ENCODE peak calls at places on chromosomes 7 and 10, in eight cellular contexts. K, R, V, N, W, U, T and D are unnamed samples.

GRCh38 chr7:140656548-140657515 is 15.9 kb upstream of the ADCK2 start:
- DNase-seq in K (no peak), R (peak), V (no peak), N (no peak), W (no peak), U (peak), T (peak), D (no peak)

GRCh38 chr10:46248651-46249131 is 38.1 kb upstream of the ANTXRL start:
- DNase-seq in K (no peak), R (no peak), V (no peak), N (no peak), W (no peak), U (no peak), T (no peak), D (no peak)

GRCh38 chr7:88927-89921 is 103.1 kb upstream of the FAM20C start:
- DNase-seq in K (no peak), R (peak), V (no peak), N (no peak), W (peak), U (no peak), T (peak), D (no peak)

GRCh38 chr10:33265621-33266020 is 68.8 kb downstream of the NRP1 start:
- DNase-seq in K (no peak), R (no peak), V (no peak), N (no peak), W (no peak), U (peak), T (no peak), D (no peak)

GRCh38 chr10:97336446-97336845 is 1.9 kb upstream of the FRAT2 start:
- DNase-seq in K (no peak), R (no peak), V (no peak), N (no peak), W (no peak), U (no peak), T (no peak), D (no peak)

GRCh38 chr10:127200646-127201045 is 4.3 kb upstream of the INSYN2A start:
- DNase-seq in K (no peak), R (no peak), V (no peak), N (no peak), W (no peak), U (no peak), T (no peak), D (no peak)

GRCh38 chr10:15370212-15370740 is 813 bp downstream of the FAM171A1 start:
- DNase-seq in K (no peak), R (peak), V (no peak), N (no peak), W (no peak), U (peak), T (no peak), D (no peak)

GRCh38 chr7:90626011-90626410 is 29.9 kb downstream of the CDK14 start:
- DNase-seq in K (no peak), R (peak), V (no peak), N (no peak), W (no peak), U (no peak), T (no peak), D (no peak)

GRCh38 chr7:55517936-55518689 is 54.2 kb downstream of the VOPP1 start:
- DNase-seq in K (no peak), R (no peak), V (no peak), N (no peak), W (peak), U (no peak), T (no peak), D (no peak)

GRCh38 chr7:135661311-135662122 is 797 bp upstream of the STMP1 start:
- DNase-seq in K (no peak), R (no peak), V (no peak), N (no peak), W (no peak), U (no peak), T (peak), D (no peak)

GRCh38 chr10:109205929-109206585 is 717.3 kb downstream of the XPNPEP1 start:
- DNase-seq in K (no peak), R (peak), V (no peak), N (no peak), W (no peak), U (no peak), T (no peak), D (no peak)

GRCh38 chr7:1920886-1921285 is 250.8 kb downstream of the ELFN1 start:
- DNase-seq in K (no peak), R (no peak), V (no peak), N (no peak), W (no peak), U (no peak), T (no peak), D (no peak)

GRCh38 chr7:25389489-25390106 is 161.3 kb upstream of the NPVF start:
- DNase-seq in K (peak), R (peak), V (no peak), N (peak), W (peak), U (no peak), T (no peak), D (peak)

GRCh38 chr10:22681783-22682183 is 32.6 kb downstream of the PIP4K2A start:
- DNase-seq in K (no peak), R (peak), V (no peak), N (peak), W (no peak), U (peak), T (peak), D (peak)

GRCh38 chr10:99370993-99371392 is 41.8 kb downstream of the CNNM1 start:
- DNase-seq in K (peak), R (peak), V (peak), N (peak), W (no peak), U (no peak), T (no peak), D (peak)

GRCh38 chr7:101174322-101174854 is 5.7 kb downstream of the NAT16 start:
- DNase-seq in K (no peak), R (no peak), V (no peak), N (no peak), W (no peak), U (no peak), T (no peak), D (no peak)

GRCh38 chr7:458511-459245 is 61.0 kb downstream of the PDGFA start:
- DNase-seq in K (no peak), R (no peak), V (no peak), N (no peak), W (no peak), U (no peak), T (no peak), D (no peak)

GRCh38 chr10:110655286-110655685 is 11.2 kb downstream of the RBM20 start:
- DNase-seq in K (no peak), R (peak), V (no peak), N (no peak), W (no peak), U (no peak), T (no peak), D (no peak)

GRCh38 chr10:93461807-93462178 is 20.3 kb downstream of the MYOF start:
- DNase-seq in K (peak), R (peak), V (no peak), N (no peak), W (no peak), U (no peak), T (no peak), D (no peak)

GRCh38 chr7:151506901-151507382 is 12.8 kb downstream of the RHEB start:
- DNase-seq in K (no peak), R (peak), V (no peak), N (peak), W (no peak), U (no peak), T (no peak), D (peak)

GRCh38 chr7:78007231-78007630 is 208.7 kb downstream of the PHTF2 start:
- DNase-seq in K (no peak), R (no peak), V (no peak), N (no peak), W (no peak), U (no peak), T (no peak), D (no peak)

GRCh38 chr10:49740346-49741107 is 21.6 kb downstream of the OGDHL start:
- DNase-seq in K (no peak), R (peak), V (no peak), N (no peak), W (no peak), U (no peak), T (no peak), D (no peak)

GRCh38 chr7:28671526-28671925 is 259.2 kb downstream of the CREB5 start:
- DNase-seq in K (no peak), R (no peak), V (no peak), N (no peak), W (no peak), U (no peak), T (no peak), D (no peak)

GRCh38 chr7:152989889-152990380 is 230.4 kb downstream of the ACTR3B start:
- DNase-seq in K (no peak), R (peak), V (no peak), N (no peak), W (no peak), U (no peak), T (no peak), D (no peak)

GRCh38 chr10:77866598-77866997 is 60.0 kb downstream of the DLG5 start:
- DNase-seq in K (no peak), R (no peak), V (no peak), N (no peak), W (no peak), U (no peak), T (no peak), D (no peak)

GRCh38 chr10:63780075-63780474 is 258.9 kb downstream of the REEP3 start:
- DNase-seq in K (no peak), R (no peak), V (no peak), N (no peak), W (no peak), U (no peak), T (no peak), D (no peak)

GRCh38 chr7:150946826-150947750 is 31.0 kb downstream of the KCNH2 start:
- DNase-seq in K (no peak), R (no peak), V (no peak), N (no peak), W (no peak), U (no peak), T (no peak), D (no peak)

GRCh38 chr7:36526720-36527548 is 137.3 kb downstream of the ANLN start:
- DNase-seq in K (no peak), R (peak), V (peak), N (peak), W (peak), U (no peak), T (no peak), D (peak)